ENCODE peak calls at places on chromosome 21, in eight cellular contexts. N, Q, P, I, R, V, O and G are unnamed samples.
A peak's percentile ranks its signal among the peaks of the same experiment; 100 is the strongest.

GRCh38 chr21:35593000-35593502 is 467.3 kb downstream of the SETD4 start:
- DNase-seq in I (peak; percentile 70), Q (peak; percentile 61), O (no peak), V (no peak), R (no peak), N (peak; percentile 5), P (no peak), G (no peak)

GRCh38 chr21:35963920-35964451 is 96.3 kb downstream of the SETD4 start:
- DNase-seq in V (no peak), Q (no peak), I (peak; percentile 1), O (no peak), R (no peak), N (no peak), P (no peak), G (no peak)

GRCh38 chr21:26845066-26845749 is at the start of gene ADAMTS1:
- DNase-seq in N (peak; percentile 50), O (no peak), V (peak; percentile 80), I (peak; percentile 92), P (peak; percentile 98), Q (peak; percentile 91), R (no peak), G (no peak)

GRCh38 chr21:39736716-39737115 is 8.3 kb upstream of the IGSF5 start:
- DNase-seq in P (no peak), O (no peak), V (no peak), N (no peak), I (no peak), Q (no peak), R (no peak), G (no peak)

GRCh38 chr21:35179990-35180557 is 131.0 kb upstream of the RUNX1 start:
- DNase-seq in I (peak; percentile 94), P (no peak), V (no peak), O (no peak), R (no peak), N (peak; percentile 47), Q (peak; percentile 65), G (no peak)

GRCh38 chr21:38476385-38476784 is 21.9 kb downstream of the ERG start:
- DNase-seq in N (no peak), O (no peak), Q (no peak), P (no peak), I (no peak), V (no peak), R (no peak), G (no peak)

GRCh38 chr21:22880573-22880972 is 1882.4 kb downstream of the NCAM2 start:
- DNase-seq in P (no peak), Q (no peak), N (no peak), V (no peak), O (no peak), I (no peak), R (no peak), G (no peak)

GRCh38 chr21:35483267-35483666 is 434.2 kb upstream of the RUNX1 start:
- DNase-seq in V (no peak), O (no peak), Q (no peak), I (no peak), R (no peak), P (no peak), N (no peak), G (no peak)

GRCh38 chr21:38361324-38361723 is 104.5 kb downstream of the KCNJ15 start:
- DNase-seq in R (no peak), I (no peak), O (no peak), V (no peak), P (no peak), Q (no peak), N (no peak), G (no peak)

GRCh38 chr21:16592399-16592798 is 862.6 kb downstream of the USP25 start:
- DNase-seq in O (no peak), I (no peak), N (no peak), P (no peak), R (no peak), Q (no peak), V (no peak), G (no peak)

GRCh38 chr21:38596264-38597042 is 98.2 kb upstream of the ERG start:
- DNase-seq in N (no peak), R (no peak), P (no peak), V (no peak), I (no peak), Q (no peak), O (no peak), G (no peak)

GRCh38 chr21:37153935-37154350 is 80.9 kb downstream of the TTC3 start:
- DNase-seq in N (no peak), V (no peak), O (no peak), I (peak; percentile 18), P (no peak), Q (peak; percentile 63), R (no peak), G (no peak)

GRCh38 chr21:38282921-38283320 is 26.1 kb downstream of the KCNJ15 start:
- DNase-seq in P (no peak), R (no peak), N (no peak), V (no peak), I (peak; percentile 50), O (no peak), Q (peak; percentile 81), G (no peak)

GRCh38 chr21:37849703-37850102 is 66.6 kb downstream of the KCNJ6 start:
- DNase-seq in O (no peak), I (peak; percentile 83), Q (peak; percentile 79), P (no peak), R (no peak), V (no peak), N (peak; percentile 47), G (no peak)

GRCh38 chr21:38796426-38796825 is 9.3 kb upstream of the ETS2 start:
- DNase-seq in N (no peak), I (peak; percentile 56), R (no peak), V (no peak), P (peak; percentile 54), Q (peak; percentile 63), O (no peak), G (no peak)

GRCh38 chr21:43818685-43819084 is 29.3 kb downstream of the RRP1 start:
- DNase-seq in Q (no peak), O (no peak), N (no peak), I (no peak), P (peak; percentile 14), V (no peak), R (no peak), G (no peak)

GRCh38 chr21:43815991-43816390 is 26.6 kb downstream of the RRP1 start:
- DNase-seq in P (no peak), V (no peak), O (no peak), N (no peak), Q (no peak), I (no peak), R (no peak), G (no peak)

GRCh38 chr21:43817157-43818086 is 28.0 kb downstream of the RRP1 start:
- DNase-seq in Q (no peak), I (no peak), V (no peak), R (no peak), N (no peak), P (peak; percentile 67), O (no peak), G (no peak)

GRCh38 chr21:43815107-43815742 is 25.8 kb downstream of the RRP1 start:
- DNase-seq in V (no peak), N (no peak), Q (no peak), O (no peak), R (no peak), P (no peak), I (no peak), G (peak; percentile 46)

DNA sequence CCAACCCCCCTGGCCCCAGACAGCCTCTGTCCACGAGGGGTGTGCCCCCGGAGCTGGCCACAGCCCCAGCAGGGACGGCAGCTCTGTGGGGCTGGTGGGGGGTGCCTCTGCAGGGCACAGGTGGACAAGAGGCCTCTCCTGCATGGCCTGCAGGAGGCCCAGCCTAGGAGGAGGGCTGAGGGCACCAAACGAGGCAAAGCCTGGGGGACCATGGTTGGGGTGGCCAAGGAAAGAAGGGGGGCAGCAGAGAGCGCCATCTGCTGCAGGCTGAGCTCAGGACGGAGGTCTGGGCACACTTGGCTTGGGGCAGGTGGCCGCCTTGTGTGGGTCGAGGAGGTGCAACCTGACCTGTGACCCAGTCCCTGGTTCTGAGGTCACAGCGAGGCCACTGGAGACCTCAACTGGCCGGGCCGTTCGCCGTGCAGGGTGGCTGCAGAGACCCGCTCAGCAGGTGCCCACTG is 27.3 kb downstream of the RRP1 start:
- DNase-seq in N (no peak), V (no peak), Q (no peak), P (peak; percentile 73), O (no peak), I (no peak), R (no peak), G (no peak)
- TF ChIP-seq CTCF in N (no peak), V (no peak), Q (no peak), P (no peak), O (peak; percentile 22), I (no peak), R (peak; percentile 5), G (peak; percentile 2)

DNA sequence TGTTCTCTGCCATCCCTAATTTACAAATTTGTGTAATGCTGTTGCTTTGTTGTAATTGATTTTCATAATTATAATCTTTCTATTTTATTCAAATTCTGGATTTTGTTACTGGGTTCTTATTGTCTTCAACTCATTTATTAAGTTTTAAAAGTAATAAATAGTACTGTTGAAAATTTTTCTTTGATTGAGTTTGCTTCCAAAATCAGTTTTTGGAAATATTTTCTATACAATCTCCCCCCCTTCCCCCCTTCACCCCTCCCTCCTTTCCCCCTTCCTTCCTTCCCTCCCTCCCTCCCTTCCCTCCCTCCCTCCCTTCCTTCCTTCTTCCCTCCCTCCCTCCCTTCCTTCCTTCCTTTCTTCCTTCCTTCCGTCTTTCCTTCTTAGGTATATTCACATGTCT is 6.0 kb upstream of the TMPRSS15 start:
- DNase-seq in R (no peak), P (no peak), V (no peak), N (no peak), O (no peak), I (no peak), Q (no peak), G (no peak)
- TF ChIP-seq CTCF in R (no peak), P (no peak), V (no peak), N (no peak), O (no peak), I (no peak), Q (no peak), G (no peak)

GRCh38 chr21:46390603-46391545 is 66.9 kb downstream of the PCNT start:
- DNase-seq in R (no peak), V (no peak), P (peak; percentile 64), Q (no peak), I (no peak), O (no peak), N (no peak), G (no peak)
- TF ChIP-seq CTCF in R (no peak), V (no peak), P (no peak), Q (no peak), I (no peak), O (no peak), N (no peak), G (no peak)

GRCh38 chr21:42112857-42113256 is 41.7 kb downstream of the UMODL1 start:
- DNase-seq in N (no peak), I (peak; percentile 68), O (no peak), V (no peak), R (no peak), P (peak; percentile 18), Q (peak; percentile 50), G (no peak)

GRCh38 chr21:42114646-42115045 is 43.5 kb downstream of the UMODL1 start:
- DNase-seq in V (no peak), R (no peak), N (no peak), I (no peak), P (peak; percentile 51), O (no peak), Q (no peak), G (no peak)

GRCh38 chr21:42112223-42112622 is 41.1 kb downstream of the UMODL1 start:
- DNase-seq in N (no peak), P (peak; percentile 10), O (no peak), Q (no peak), V (no peak), R (no peak), I (no peak), G (no peak)

GRCh38 chr21:42115136-42115683 is 44.1 kb downstream of the UMODL1 start:
- DNase-seq in V (no peak), N (no peak), Q (no peak), P (peak; percentile 37), I (no peak), R (no peak), O (no peak), G (no peak)

GRCh38 chr21:42113926-42114409 is 42.9 kb downstream of the UMODL1 start:
- DNase-seq in N (peak; percentile 57), P (peak; percentile 32), I (no peak), V (no peak), O (no peak), R (no peak), Q (no peak), G (no peak)
- TF ChIP-seq CTCF in N (peak; percentile 24), P (no peak), I (no peak), V (no peak), O (no peak), R (no peak), Q (no peak), G (no peak)